ENCODE peak calls at places on chromosomes 13 and 19, in nine cellular contexts. T, B, U, P, G, A, O, X and R are unnamed samples.
A peak's percentile ranks its signal among the peaks of the same experiment; 100 is the strongest.

GRCh38 chr13:28526876-28527275 is 31.9 kb upstream of the FLT1 start:
- DNase-seq in T (no peak), B (no peak), U (no peak), P (no peak), G (no peak), A (no peak), O (no peak), X (no peak), R (no peak)

GRCh38 chr19:9913237-9914000 is 22.9 kb downstream of the OLFM2 start:
- DNase-seq in T (no peak), B (no peak), U (no peak), P (no peak), G (no peak), A (no peak), O (peak; percentile 68), X (no peak), R (peak; percentile 8)

GRCh38 chr19:34126966-34127365 is 45.3 kb upstream of the LSM14A start:
- DNase-seq in T (no peak), B (no peak), U (no peak), P (no peak), G (no peak), A (no peak), O (no peak), X (no peak), R (no peak)

GRCh38 chr19:16087940-16088339 is 11.6 kb downstream of the TPM4 start:
- DNase-seq in T (no peak), B (peak; percentile 67), U (no peak), P (no peak), G (no peak), A (no peak), O (no peak), X (no peak), R (no peak)

GRCh38 chr19:49110567-49110966 is 3.6 kb upstream of the LIN7B start:
- DNase-seq in T (no peak), B (no peak), U (no peak), P (no peak), G (peak; percentile 51), A (no peak), O (no peak), X (peak; percentile 58), R (no peak)

GRCh38 chr19:32317045-32317444 is 28.4 kb upstream of the ZNF507 start:
- DNase-seq in T (no peak), B (no peak), U (no peak), P (no peak), G (no peak), A (no peak), O (no peak), X (no peak), R (no peak)

GRCh38 chr13:36880961-36881360 is 39.1 kb downstream of the SMAD9 start:
- DNase-seq in T (no peak), B (no peak), U (no peak), P (no peak), G (peak; percentile 51), A (no peak), O (no peak), X (peak; percentile 38), R (no peak)

GRCh38 chr19:40283414-40284250 is 1.5 kb downstream of the AKT2 start:
- DNase-seq in T (no peak), B (no peak), U (no peak), P (no peak), G (peak; percentile 13), A (no peak), O (no peak), X (peak; percentile 18), R (no peak)

GRCh38 chr19:30442715-30443114 is 70.5 kb downstream of the ZNF536 start:
- DNase-seq in T (no peak), B (no peak), U (no peak), P (no peak), G (no peak), A (no peak), O (no peak), X (no peak), R (no peak)

GRCh38 chr13:23469901-23470525 is 36.5 kb upstream of the SACS start:
- DNase-seq in T (no peak), B (no peak), U (no peak), P (no peak), G (no peak), A (no peak), O (peak; percentile 69), X (peak; percentile 28), R (peak; percentile 48)

GRCh38 chr13:30360586-30360985 is 53.2 kb upstream of the KATNAL1 start:
- DNase-seq in T (no peak), B (no peak), U (no peak), P (no peak), G (no peak), A (no peak), O (no peak), X (no peak), R (no peak)

DNA sequence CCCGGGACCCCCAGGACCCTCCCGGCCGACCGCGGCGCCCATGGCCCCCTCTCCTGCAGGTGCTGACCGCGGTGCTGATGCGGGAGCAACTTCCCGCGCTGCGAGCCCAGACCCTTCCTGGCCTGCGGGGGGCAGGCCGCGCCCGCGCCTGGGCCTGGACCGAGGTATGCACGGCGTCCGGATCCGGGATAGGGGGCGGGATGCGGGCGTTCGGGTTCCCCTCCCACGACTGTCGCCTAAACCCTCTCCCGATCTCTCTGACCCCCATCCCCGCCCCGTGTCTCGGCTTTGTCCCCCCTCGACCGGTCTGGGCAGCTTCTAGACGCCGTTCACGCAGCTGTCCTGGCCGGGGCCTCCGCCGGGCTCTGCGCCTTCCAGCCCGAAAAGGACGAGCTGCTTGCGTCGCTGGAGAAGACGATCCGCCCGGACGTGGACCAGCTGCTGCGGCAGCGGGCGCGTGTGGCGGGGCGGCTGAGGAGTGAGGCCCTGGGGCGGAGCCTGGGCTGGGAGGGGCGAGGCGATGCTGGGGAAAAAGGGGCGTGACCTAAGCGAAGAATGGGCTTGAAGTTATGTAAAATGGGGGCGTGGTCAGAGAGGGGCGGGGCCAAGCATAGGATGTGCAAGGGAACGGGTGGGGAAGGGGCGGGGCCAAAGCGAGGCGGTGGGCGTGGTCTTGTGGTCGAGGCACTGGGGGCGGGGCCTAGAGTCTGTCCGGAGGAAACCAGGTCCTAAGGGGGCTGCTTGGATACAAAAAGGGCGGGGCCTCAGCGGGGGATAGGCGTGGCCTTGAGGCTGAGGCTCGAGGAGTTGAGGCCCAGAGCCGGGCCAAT is 15.9 kb upstream of the COLGALT1 start:
- DNase-seq in T (peak; percentile 99), B (peak; percentile 93), U (peak; percentile 59), P (peak; percentile 63), G (peak; percentile 97), A (peak; percentile 98), O (peak; percentile 98), X (peak; percentile 97), R (peak; percentile 97)
- TF ChIP-seq CTCF in T (peak; percentile 65), B (no peak), U (peak; percentile 31), P (no peak), G (peak; percentile 34), A (peak; percentile 72), O (peak; percentile 42), X (peak; percentile 31), R (peak; percentile 54)

GRCh38 chr13:100646030-100646673 is 28.4 kb downstream of the TMTC4 start:
- DNase-seq in T (no peak), B (no peak), U (peak; percentile 13), P (no peak), G (peak; percentile 54), A (peak; percentile 2), O (peak; percentile 59), X (peak; percentile 60), R (peak; percentile 42)
- TF ChIP-seq CTCF in T (no peak), B (no peak), U (peak; percentile 64), P (peak; percentile 51), G (peak; percentile 63), A (no peak), O (peak; percentile 52), X (peak; percentile 77), R (peak; percentile 61)

DNA sequence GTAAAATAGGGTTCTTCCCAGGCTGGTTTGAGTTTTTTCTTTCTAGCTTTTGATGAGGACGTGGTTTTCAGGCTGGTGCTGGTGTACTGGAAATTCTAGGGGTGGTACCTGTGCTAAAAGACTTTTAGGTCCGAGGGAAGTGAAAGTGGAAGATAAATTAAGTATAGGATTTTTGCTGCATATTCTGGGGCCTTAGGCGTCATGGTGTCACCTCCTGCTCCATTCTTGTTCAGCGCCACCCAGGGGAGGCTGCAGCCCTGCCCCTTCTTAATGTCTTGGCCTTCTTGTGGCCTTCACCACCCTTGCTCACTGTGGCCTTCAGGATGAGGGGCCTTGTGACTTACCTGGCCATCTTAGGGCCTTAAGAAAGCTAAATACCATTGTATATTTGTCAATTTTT is 12.4 kb downstream of the ZNF552 start:
- DNase-seq in T (no peak), B (no peak), U (no peak), P (no peak), G (no peak), A (no peak), O (no peak), X (no peak), R (no peak)
- TF ChIP-seq CTCF in T (no peak), B (no peak), U (no peak), P (no peak), G (no peak), A (no peak), O (peak; percentile 11), X (no peak), R (no peak)

DNA sequence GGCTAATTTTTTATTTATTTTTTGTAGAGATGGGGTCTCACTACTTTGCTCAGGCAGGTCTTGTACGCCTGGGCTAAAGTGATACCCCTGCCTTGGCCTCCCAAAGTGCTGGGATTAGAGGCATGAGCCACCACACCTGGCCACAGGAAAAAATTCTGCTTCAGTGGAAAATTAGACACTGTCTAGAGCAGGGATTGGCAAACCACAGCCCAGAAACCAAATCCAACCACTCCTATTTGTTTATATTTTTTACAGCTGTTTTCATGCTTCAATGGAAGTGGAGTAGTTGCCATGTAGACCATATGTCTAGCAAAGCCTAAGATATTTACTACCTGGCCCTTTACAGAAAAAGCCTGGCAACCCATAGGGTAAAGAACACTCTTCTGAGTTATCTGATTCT is 123.7 kb upstream of the MRI1 start:
- DNase-seq in T (no peak), B (no peak), U (no peak), P (no peak), G (no peak), A (no peak), O (no peak), X (no peak), R (no peak)
- TF ChIP-seq CTCF in T (no peak), B (no peak), U (no peak), P (no peak), G (no peak), A (no peak), O (no peak), X (no peak), R (no peak)

DNA sequence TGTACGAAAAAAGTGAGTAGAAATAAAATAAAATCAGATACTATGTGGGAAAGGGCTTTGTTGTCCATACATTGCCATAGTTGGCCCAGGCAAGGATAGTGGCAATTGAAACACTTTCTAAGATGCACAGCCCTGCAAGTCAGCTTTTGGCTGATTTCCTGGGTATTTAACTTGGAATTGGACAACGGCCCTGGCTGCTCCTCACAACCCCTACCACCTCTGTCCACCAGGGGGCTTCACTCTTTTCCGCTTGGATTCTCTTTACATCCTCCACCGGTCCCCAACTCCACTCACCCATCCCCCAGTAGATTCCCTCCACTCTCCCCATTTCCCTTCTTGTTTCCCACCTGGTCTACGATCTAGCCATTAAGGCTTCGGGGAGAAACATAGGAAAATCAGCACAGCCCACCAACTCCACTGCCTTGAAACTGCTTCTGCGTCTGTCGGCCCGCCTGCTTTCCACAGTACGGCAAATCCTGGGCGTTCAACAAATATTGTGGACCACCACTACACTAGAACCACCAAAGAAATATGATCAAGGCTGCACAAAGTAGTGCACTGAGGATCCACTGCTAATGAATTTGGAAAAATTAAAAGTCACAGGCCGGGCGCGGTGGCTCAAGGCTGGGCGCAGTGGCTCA is 48.6 kb upstream of the GTF3A start:
- DNase-seq in T (no peak), B (peak; percentile 76), U (peak; percentile 63), P (no peak), G (peak; percentile 82), A (peak; percentile 69), O (peak; percentile 74), X (peak; percentile 74), R (peak; percentile 64)
- TF ChIP-seq CTCF in T (peak; percentile 64), B (peak; percentile 43), U (peak; percentile 82), P (peak; percentile 83), G (peak; percentile 84), A (peak; percentile 73), O (peak; percentile 81), X (peak; percentile 92), R (peak; percentile 91)

GRCh38 chr19:3061214-3062161 is 807 bp downstream of the TLE5 start:
- DNase-seq in T (no peak), B (peak; percentile 76), U (no peak), P (no peak), G (peak; percentile 61), A (peak; percentile 35), O (no peak), X (peak; percentile 34), R (peak; percentile 63)
- TF ChIP-seq CTCF in T (peak; percentile 59), B (peak; percentile 28), U (no peak), P (no peak), G (peak; percentile 2), A (peak; percentile 31), O (peak; percentile 42), X (peak; percentile 9), R (peak; percentile 24)